ENCODE peak calls at places on chromosomes 3 and 15, in six cellular contexts. Q is SJSA1; E is HCEC 1CT; P is stimulated activated CD4-positive, alpha-beta T cell treated with anti-CD3 and anti-CD28 coated beads, Interleukin-4, amount 100 ng/mL, for 48 hours; S is naive thymus-derived CD4-positive, alpha-beta T cell; F is myocyte. B is an unnamed sample.
A peak's percentile ranks its signal among the peaks of the same experiment; 100 is the strongest.

GRCh38 chr3:31495971-31496370 is 36.8 kb upstream of the STT3B start:
- DNase-seq in F (no peak), Q (no peak), S (no peak), E (peak; percentile 42), P (no peak), B (peak; percentile 73)

GRCh38 chr15:22861151-22861550 is 22.7 kb downstream of the NIPA2 start:
- DNase-seq in E (no peak), Q (no peak), P (no peak), F (peak; percentile 26), S (no peak), B (no peak)

GRCh38 chr3:176950743-176951142 is 246.5 kb downstream of the TBL1XR1 start:
- DNase-seq in P (no peak), S (no peak), E (peak; percentile 60), Q (no peak), F (peak; percentile 69), B (peak; percentile 74)

GRCh38 chr3:175091426-175092114 is 232.4 kb downstream of the NAALADL2 start:
- DNase-seq in S (no peak), Q (no peak), E (no peak), F (no peak), P (no peak), B (no peak)

GRCh38 chr3:140334530-140334929 is 343.3 kb upstream of the TRIM42 start:
- DNase-seq in Q (no peak), F (no peak), S (no peak), P (no peak), E (no peak), B (no peak)

GRCh38 chr3:144687862-144688261 is 716.2 kb downstream of the DIPK2A start:
- DNase-seq in Q (no peak), P (no peak), S (no peak), F (no peak), E (no peak), B (peak; percentile 6)

GRCh38 chr3:32154180-32154579 is 47.8 kb downstream of the GPD1L start:
- DNase-seq in S (no peak), P (no peak), E (peak; percentile 9), Q (no peak), F (no peak), B (no peak)

GRCh38 chr3:157107037-157107436 is 52.9 kb downstream of the CCNL1 start:
- DNase-seq in S (no peak), E (no peak), F (no peak), Q (no peak), P (no peak), B (no peak)

GRCh38 chr3:120678984-120679383 is 3.1 kb downstream of the HGD start:
- DNase-seq in P (no peak), Q (no peak), E (no peak), S (no peak), F (no peak), B (no peak)

GRCh38 chr3:153574445-153574844 is 412.4 kb downstream of the RAP2B start:
- DNase-seq in E (no peak), P (no peak), S (no peak), Q (no peak), F (no peak), B (no peak)

GRCh38 chr3:103851793-103852192 is 1417.0 kb downstream of the ZPLD1 start:
- DNase-seq in F (no peak), E (no peak), Q (no peak), S (no peak), P (no peak), B (no peak)

GRCh38 chr15:71691700-71692417 is 118.5 kb upstream of the NR2E3 start:
- DNase-seq in F (peak; percentile 57), S (no peak), Q (peak; percentile 83), E (peak; percentile 63), P (no peak), B (peak; percentile 85)

GRCh38 chr3:124510290-124510689 is 220.0 kb upstream of the UMPS start:
- DNase-seq in Q (no peak), E (peak; percentile 45), P (no peak), S (no peak), F (no peak), B (peak; percentile 39)

GRCh38 chr3:126291537-126291936 is 65.7 kb downstream of the KLF15 start:
- DNase-seq in E (no peak), F (no peak), P (no peak), Q (no peak), S (no peak), B (no peak)

GRCh38 chr3:54857343-54857742 is 70.5 kb downstream of the LRTM1 start:
- DNase-seq in S (no peak), E (no peak), F (peak; percentile 62), Q (no peak), P (no peak), B (no peak)

GRCh38 chr3:46864051-46864881 is 1.0 kb upstream of the MYL3 start:
- DNase-seq in E (no peak), S (no peak), P (no peak), F (no peak), Q (no peak), B (no peak)

GRCh38 chr15:76058714-76059319 is 968 bp upstream of the TMEM266 start:
- DNase-seq in S (no peak), F (peak; percentile 8), E (no peak), P (peak; percentile 3), Q (no peak), B (peak; percentile 10)

GRCh38 chr15:71374607-71375352 is 259.5 kb downstream of the THSD4 start:
- DNase-seq in F (no peak), S (no peak), Q (peak; percentile 80), P (no peak), E (peak; percentile 85), B (peak; percentile 65)

GRCh38 chr3:9147215-9147895 is 102.1 kb downstream of the SRGAP3 start:
- DNase-seq in E (no peak), S (no peak), F (no peak), Q (no peak), P (no peak), B (no peak)

GRCh38 chr3:150545419-150546225 is 674 bp downstream of the SERP1 start:
- DNase-seq in P (peak; percentile 27), Q (peak; percentile 52), E (no peak), S (no peak), F (no peak), B (peak; percentile 19)

GRCh38 chr3:66047321-66048050 is 8.8 kb upstream of the MAGI1 start:
- DNase-seq in F (peak; percentile 87), Q (no peak), E (peak; percentile 94), P (no peak), S (no peak), B (peak; percentile 91)

GRCh38 chr15:41810651-41811431 is 17.1 kb upstream of the JMJD7 start:
- DNase-seq in P (no peak), F (no peak), Q (no peak), E (no peak), S (no peak), B (no peak)

GRCh38 chr3:33994568-33994967 is 196.1 kb downstream of the PDCD6IP start:
- DNase-seq in P (no peak), F (no peak), S (no peak), E (no peak), Q (no peak), B (no peak)

GRCh38 chr3:72897758-72898007 is 9.8 kb downstream of the GXYLT2 start:
- DNase-seq in P (no peak), F (no peak), S (no peak), E (no peak), Q (no peak), B (no peak)

GRCh38 chr3:17974206-17974841 is 231.9 kb upstream of the TBC1D5 start:
- DNase-seq in E (peak; percentile 4), F (no peak), S (no peak), Q (no peak), P (no peak), B (peak; percentile 16)

GRCh38 chr15:63509933-63510547 is 5.6 kb downstream of the USP3 start:
- DNase-seq in S (no peak), Q (no peak), E (peak; percentile 81), F (no peak), P (no peak), B (peak; percentile 86)

GRCh38 chr3:77247817-77248216 is 207.9 kb downstream of the ROBO2 start:
- DNase-seq in Q (no peak), S (no peak), F (no peak), P (no peak), E (no peak), B (no peak)

GRCh38 chr3:148990211-148990610 is 1.1 kb upstream of the GYG1 start:
- DNase-seq in P (no peak), F (no peak), Q (no peak), S (no peak), E (no peak), B (peak; percentile 40)

GRCh38 chr3:53970656-53971055 is 79.0 kb upstream of the SELENOK start:
- DNase-seq in S (no peak), Q (no peak), F (no peak), E (no peak), P (no peak), B (no peak)

GRCh38 chr15:68585574-68586273 is 6.9 kb downstream of the CORO2B start:
- DNase-seq in E (no peak), F (no peak), P (no peak), S (no peak), Q (no peak), B (no peak)

GRCh38 chr3:58630081-58630709 is 36.4 kb downstream of the FAM3D start:
- DNase-seq in S (peak; percentile 33), E (peak; percentile 64), P (peak; percentile 54), Q (peak; percentile 67), F (peak; percentile 75), B (peak; percentile 65)

GRCh38 chr3:129587559-129588210 is 18.8 kb downstream of the PLXND1 start:
- DNase-seq in S (no peak), E (no peak), Q (no peak), F (no peak), P (no peak), B (no peak)

GRCh38 chr15:66138096-66138783 is 115.3 kb downstream of the MEGF11 start:
- DNase-seq in F (no peak), P (no peak), Q (no peak), E (no peak), S (no peak), B (no peak)

GRCh38 chr15:92082217-92082843 is 228.8 kb downstream of the SLCO3A1 start:
- DNase-seq in S (no peak), E (peak; percentile 60), F (peak; percentile 38), P (peak; percentile 49), Q (peak; percentile 58), B (peak; percentile 78)